ENCODE peak calls at places on chromosomes 2 and 18, in seven cellular contexts. V, R, O, S, G, W and M are unnamed samples.

GRCh38 chr2:217943379-217944321 is 59.1 kb downstream of the TNS1 start:
- DNase-seq in O (peak; percentile 88), R (no peak), S (peak; percentile 88), W (no peak), V (peak; percentile 87), G (peak; percentile 76), M (peak; percentile 59)

GRCh38 chr2:9382604-9383235 is 40.6 kb downstream of the ITGB1BP1 start:
- DNase-seq in V (no peak), S (no peak), W (no peak), R (no peak), O (no peak), G (no peak), M (no peak)

GRCh38 chr2:166665991-166666940 is 172.2 kb upstream of the SCN7A start:
- DNase-seq in G (peak; percentile 50), W (no peak), V (no peak), S (no peak), O (no peak), R (no peak), M (no peak)

GRCh38 chr2:208369091-208369490 is 37.5 kb upstream of the PTH2R start:
- DNase-seq in O (no peak), R (no peak), S (no peak), V (no peak), W (no peak), G (peak; percentile 12), M (no peak)

GRCh38 chr2:158616480-158616879 is 159.7 kb downstream of the PKP4 start:
- DNase-seq in W (no peak), V (no peak), O (no peak), S (no peak), G (no peak), R (no peak), M (no peak)

GRCh38 chr2:19292007-19292406 is 66.4 kb downstream of the OSR1 start:
- DNase-seq in R (no peak), V (no peak), S (no peak), O (no peak), W (no peak), G (no peak), M (no peak)

GRCh38 chr18:78805840-78806239 is 173.8 kb upstream of the SALL3 start:
- DNase-seq in G (no peak), W (no peak), V (no peak), O (no peak), S (no peak), R (no peak), M (no peak)

GRCh38 chr2:226490172-226490571 is 309.4 kb downstream of the IRS1 start:
- DNase-seq in W (no peak), V (no peak), S (no peak), O (no peak), G (peak; percentile 44), R (no peak), M (no peak)

GRCh38 chr2:127261835-127262234 is 32.1 kb downstream of the ERCC3 start:
- DNase-seq in R (no peak), S (no peak), V (no peak), O (no peak), G (peak; percentile 77), W (no peak), M (no peak)

GRCh38 chr2:208820289-208820688 is 413.7 kb downstream of the PTH2R start:
- DNase-seq in S (no peak), V (no peak), R (no peak), W (no peak), O (no peak), G (no peak), M (no peak)

GRCh38 chr2:234580686-234581085 is 83.8 kb upstream of the ARL4C start:
- DNase-seq in O (no peak), W (no peak), G (no peak), V (no peak), R (no peak), S (no peak), M (no peak)

GRCh38 chr18:45627204-45627526 is 11.9 kb downstream of the SLC14A2 start:
- DNase-seq in O (no peak), G (no peak), S (no peak), V (no peak), W (no peak), R (no peak), M (no peak)

GRCh38 chr18:40698129-40698528 is 1256.9 kb upstream of the PIK3C3 start:
- DNase-seq in G (no peak), V (no peak), S (no peak), O (no peak), W (no peak), R (no peak), M (no peak)

GRCh38 chr2:108376774-108377173 is 980 bp upstream of the SULT1C4 start:
- DNase-seq in W (no peak), G (no peak), R (no peak), S (no peak), V (no peak), O (no peak), M (no peak)

GRCh38 chr2:121330921-121331320 is 45.9 kb upstream of the TFCP2L1 start:
- DNase-seq in V (no peak), S (no peak), W (no peak), R (no peak), G (no peak), O (no peak), M (peak; percentile 23)

GRCh38 chr18:79361766-79362522 is 33.8 kb upstream of the NFATC1 start:
- DNase-seq in G (no peak), O (no peak), W (no peak), S (no peak), V (no peak), R (no peak), M (peak; percentile 73)

GRCh38 chr2:67880291-67880761 is 182.5 kb downstream of the C1D start:
- DNase-seq in S (no peak), R (no peak), W (peak; percentile 78), V (no peak), O (no peak), G (peak; percentile 9), M (no peak)

GRCh38 chr2:53051157-53051556 is 716.4 kb upstream of the CHAC2 start:
- DNase-seq in W (no peak), O (no peak), R (no peak), V (no peak), G (no peak), S (no peak), M (no peak)

GRCh38 chr18:79460445-79461300 is 64.9 kb downstream of the NFATC1 start:
- DNase-seq in V (no peak), R (no peak), O (no peak), W (no peak), S (no peak), G (no peak), M (no peak)

GRCh38 chr2:86519349-86519748 is 43.9 kb downstream of the CHMP3 start:
- DNase-seq in W (no peak), V (no peak), S (no peak), O (no peak), R (no peak), G (no peak), M (no peak)
- H3K27ac ChIP-seq in W (no peak overlapping the region), V (no peak overlapping the region), S (no peak overlapping the region), O (no peak overlapping the region), R (no peak overlapping the region), G (no peak overlapping the region), M (no peak overlapping the region)

GRCh38 chr2:25286025-25286400 is 55.7 kb downstream of the DNMT3A start:
- DNase-seq in G (no peak), W (no peak), R (no peak), O (no peak), V (no peak), S (no peak), M (no peak)
- H3K4me1 ChIP-seq in G (peaks cover 9% of the 10 kb centered on the region), W (no peaks in the 10 kb centered on the region), R (peaks cover 3% of the 10 kb centered on the region), O (peaks cover 40% of the 10 kb centered on the region), V (peaks cover 1% of the 10 kb centered on the region), S (peaks cover 25% of the 10 kb centered on the region), M (no peaks in the 10 kb centered on the region)

DNA sequence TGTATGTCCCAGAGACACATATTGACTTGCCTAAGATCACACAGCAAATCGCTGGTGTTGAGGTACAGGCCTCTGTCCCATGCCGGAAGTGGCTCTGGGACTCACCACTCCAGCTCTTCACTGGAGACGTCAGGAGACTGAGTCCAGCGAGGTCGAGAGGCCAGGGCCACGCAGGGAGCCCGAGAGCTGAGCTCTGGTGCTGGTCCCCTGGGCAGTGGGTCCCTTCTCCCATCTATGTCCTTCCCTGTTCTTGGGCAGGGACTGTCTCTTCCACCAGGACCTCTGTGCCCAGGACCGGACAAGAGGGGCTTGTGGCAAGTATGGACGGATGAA is 62.4 kb upstream of the TWIST2 start:
- DNase-seq in V (no peak), O (no peak), G (no peak), S (no peak), R (no peak), W (no peak), M (no peak)
- H3K4me3 ChIP-seq in V (no peak overlapping the region), O (no peak overlapping the region), G (no peak overlapping the region), S (no peak overlapping the region), R (no peak overlapping the region), W (no peak overlapping the region), M (no peak overlapping the region)

GRCh38 chr2:236662231-236663160 is 92.9 kb downstream of the ACKR3 start:
- DNase-seq in O (no peak), W (no peak), S (no peak), V (no peak), R (no peak), G (peak; percentile 70), M (no peak)
- H3K27ac ChIP-seq in O (peak overlapping the region; percentile 79), W (no peak overlapping the region), S (no peak overlapping the region), V (peak overlapping the region; percentile 26), R (no peak overlapping the region), G (no peak overlapping the region), M (peak overlapping the region; percentile 87)

DNA sequence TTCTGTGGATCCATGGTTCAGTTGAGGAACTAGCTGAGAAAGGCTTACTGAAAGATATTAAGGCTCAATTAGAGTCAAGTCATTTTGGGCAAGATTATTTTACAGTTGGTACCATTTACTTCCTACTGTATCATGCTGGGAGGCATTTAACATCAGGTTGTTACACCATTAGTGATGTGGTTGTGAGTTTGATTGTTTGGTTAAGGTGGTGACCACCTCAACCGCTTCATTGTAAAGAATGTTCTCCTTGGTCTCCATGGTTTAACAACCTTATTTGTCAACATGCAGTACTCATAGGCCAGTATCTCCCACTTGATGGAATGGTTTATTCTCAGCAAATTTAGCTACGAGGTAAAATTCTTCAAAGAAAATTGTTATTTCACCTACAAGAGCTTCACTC is 34.1 kb downstream of the HRH4 start:
- DNase-seq in O (no peak), G (no peak), W (no peak), R (no peak), S (no peak), V (no peak), M (no peak)
- H3K4me1 ChIP-seq in O (no peaks in the 10 kb centered on the region), G (peaks cover 2% of the 10 kb centered on the region), W (no peaks in the 10 kb centered on the region), R (no peaks in the 10 kb centered on the region), S (no peaks in the 10 kb centered on the region), V (no peaks in the 10 kb centered on the region), M (no peaks in the 10 kb centered on the region)

DNA sequence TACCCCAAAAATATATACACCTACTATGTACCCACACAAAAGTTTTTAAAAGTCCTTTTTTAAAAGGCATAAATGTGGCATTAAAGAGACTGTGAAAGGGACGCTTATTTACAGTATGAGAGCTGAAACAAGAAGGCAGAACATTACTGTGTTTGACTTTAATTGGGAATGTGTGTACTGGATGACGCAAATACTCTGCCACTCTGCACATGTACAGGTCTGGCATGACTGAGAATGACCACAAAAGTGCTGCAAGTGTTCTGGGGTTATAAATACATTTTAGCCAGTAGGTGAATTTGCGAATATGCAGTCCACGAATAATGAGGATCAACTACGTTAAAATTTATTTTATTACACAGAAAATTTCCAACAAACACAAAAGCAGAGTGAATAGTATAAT is 11.4 kb downstream of the DARS1 start:
- DNase-seq in S (no peak), R (no peak), G (no peak), V (no peak), O (no peak), W (no peak), M (no peak)
- H3K4me3 ChIP-seq in S (no peak overlapping the region), R (no peak overlapping the region), G (no peak overlapping the region), V (no peak overlapping the region), O (no peak overlapping the region), W (no peak overlapping the region), M (no peak overlapping the region)